ENCODE peak calls at places on chromosomes 4 and X, in four cellular contexts. V, L, M and C are unnamed samples.

GRCh38 chr4:70559216-70559830 is 32.7 kb upstream of the AMBN start:
- DNase-seq in V (peak; percentile 2), L (peak; percentile 28), M (peak; percentile 53), C (peak; percentile 10)

GRCh38 chr4:85776579-85776978 is 301.6 kb downstream of the ARHGAP24 start:
- DNase-seq in V (no peak), L (no peak), M (no peak), C (no peak)

GRCh38 chrX:139828830-139829229 is 104.0 kb downstream of the ATP11C start:
- DNase-seq in V (no peak), L (no peak), M (no peak), C (no peak)

GRCh38 chr4:34037280-34037679 is 2207.0 kb downstream of the ARAP2 start:
- DNase-seq in V (no peak), L (no peak), M (no peak), C (no peak)

GRCh38 chr4:42425146-42426065 is 28.1 kb downstream of the SHISA3 start:
- DNase-seq in V (no peak), L (no peak), M (no peak), C (no peak)

GRCh38 chrX:42602136-42602535 is 175.8 kb downstream of the PPP1R2C start:
- DNase-seq in V (no peak), L (no peak), M (peak; percentile 30), C (no peak)

GRCh38 chr4:158159054-158159717 is 13.6 kb downstream of the GASK1B start:
- DNase-seq in V (no peak), L (no peak), M (peak; percentile 38), C (no peak)

GRCh38 chr4:152399246-152399645 is 136.6 kb downstream of the FBXW7 start:
- DNase-seq in V (no peak), L (no peak), M (no peak), C (no peak)

GRCh38 chr4:946517-947471 is 14.5 kb downstream of the TMEM175 start:
- DNase-seq in V (no peak), L (no peak), M (no peak), C (no peak)

GRCh38 chr4:134666640-134667039 is 465.1 kb upstream of the PABPC4L start:
- DNase-seq in V (no peak), L (no peak), M (no peak), C (no peak)

GRCh38 chrX:120839506-120839905 is 36.2 kb downstream of the CT47B1 start:
- DNase-seq in V (no peak), L (no peak), M (peak; percentile 6), C (no peak)

GRCh38 chr4:176163041-176163440 is 32.3 kb downstream of the SPATA4 start:
- DNase-seq in V (no peak), L (no peak), M (no peak), C (no peak)